ENCODE peak calls at places on chromosomes 4 and X, in eight cellular contexts. H is WERI-Rb-1, P is WTC11, J is left ventricle myocardium inferior, R is neural progenitor cell, T is fibroblast of mammary gland, K is OCI-LY7, W is NB4. A is an unnamed sample.

GRCh38 chr4:43394976-43395375 is 502.5 kb downstream of the GRXCR1 start:
- DNase-seq in H (no peak), P (no peak), J (no peak), R (no peak), T (peak; percentile 58), K (no peak), W (no peak), A (no peak)

GRCh38 chrX:9706426-9706825 is 59.2 kb downstream of the GPR143 start:
- DNase-seq in H (no peak), P (no peak), J (no peak), R (peak; percentile 5), T (no peak), K (no peak), W (no peak), A (no peak)

GRCh38 chr4:8922481-8922880 is 50.8 kb upstream of the HMX1 start:
- DNase-seq in H (no peak), P (no peak), J (no peak), R (no peak), T (no peak), K (no peak), W (no peak), A (no peak)

GRCh38 chrX:21734175-21734574 is 23.7 kb downstream of the SMPX start:
- DNase-seq in H (no peak), P (no peak), J (no peak), R (no peak), T (no peak), K (no peak), W (no peak), A (no peak)

GRCh38 chr4:162201673-162202072 is 37.9 kb upstream of the FSTL5 start:
- DNase-seq in H (no peak), P (no peak), J (no peak), R (no peak), T (no peak), K (no peak), W (no peak), A (no peak)

GRCh38 chrX:103919336-103919682 is 43.1 kb upstream of the TMSB15B start:
- DNase-seq in H (peak; percentile 28), P (no peak), J (no peak), R (no peak), T (peak; percentile 49), K (peak; percentile 73), W (peak; percentile 15), A (peak; percentile 23)

GRCh38 chrX:130995351-130995967 is 62.7 kb upstream of the ARHGAP36 start:
- DNase-seq in H (no peak), P (no peak), J (no peak), R (no peak), T (no peak), K (no peak), W (no peak), A (no peak)

GRCh38 chrX:67543818-67544217 is at the start of gene AR:
- DNase-seq in H (no peak), P (peak; percentile 74), J (peak; percentile 72), R (peak; percentile 84), T (peak; percentile 66), K (no peak), W (no peak), A (no peak)

GRCh38 chrX:153878969-153879653 is 6.9 kb downstream of the L1CAM start:
- DNase-seq in H (peak; percentile 92), P (peak; percentile 54), J (no peak), R (peak; percentile 60), T (no peak), K (no peak), W (peak; percentile 79), A (peak; percentile 52)

GRCh38 chr4:14110407-14110806 is 482.9 kb upstream of the BOD1L1 start:
- DNase-seq in H (no peak), P (no peak), J (no peak), R (no peak), T (peak; percentile 86), K (no peak), W (no peak), A (no peak)

GRCh38 chr4:84031401-84031800 is 467.7 kb downstream of the NKX6-1 start:
- DNase-seq in H (peak; percentile 9), P (no peak), J (no peak), R (no peak), T (no peak), K (no peak), W (peak; percentile 68), A (no peak)

GRCh38 chr4:17814140-17814539 is 3.4 kb downstream of the NCAPG start:
- DNase-seq in H (no peak), P (no peak), J (no peak), R (no peak), T (peak; percentile 64), K (no peak), W (peak; percentile 62), A (no peak)

GRCh38 chrX:96837808-96838207 is 45.9 kb upstream of the RPA4 start:
- DNase-seq in H (no peak), P (no peak), J (no peak), R (no peak), T (peak; percentile 10), K (no peak), W (no peak), A (no peak)

GRCh38 chrX:84046403-84046984 is 141.5 kb downstream of the RPS6KA6 start:
- DNase-seq in H (peak; percentile 12), P (peak; percentile 19), J (no peak), R (peak; percentile 15), T (peak; percentile 37), K (peak; percentile 15), W (peak; percentile 33), A (peak; percentile 16)

GRCh38 chrX:140918398-140919043 is 83.9 kb upstream of the SPANXB1 start:
- DNase-seq in H (peak; percentile 6), P (peak; percentile 33), J (no peak), R (peak; percentile 73), T (peak; percentile 71), K (peak; percentile 71), W (peak; percentile 61), A (peak; percentile 5)

GRCh38 chr4:121943941-121944340 is 7.9 kb downstream of the TRPC3 start:
- DNase-seq in H (peak; percentile 38), P (peak; percentile 83), J (no peak), R (peak; percentile 53), T (no peak), K (peak; percentile 32), W (peak; percentile 13), A (peak; percentile 24)

GRCh38 chr4:5960197-5960880 is 57.9 kb downstream of the C4orf50 start:
- DNase-seq in H (no peak), P (no peak), J (no peak), R (no peak), T (no peak), K (no peak), W (no peak), A (no peak)

GRCh38 chr4:71429962-71430361 is 91.1 kb downstream of the SLC4A4 start:
- DNase-seq in H (no peak), P (no peak), J (no peak), R (no peak), T (no peak), K (no peak), W (no peak), A (no peak)
- TF ChIP-seq CTCF in H (no peak), P (no peak), J (no peak), R (no peak), T (no peak), K (no peak), W (no peak), A (no peak)

DNA sequence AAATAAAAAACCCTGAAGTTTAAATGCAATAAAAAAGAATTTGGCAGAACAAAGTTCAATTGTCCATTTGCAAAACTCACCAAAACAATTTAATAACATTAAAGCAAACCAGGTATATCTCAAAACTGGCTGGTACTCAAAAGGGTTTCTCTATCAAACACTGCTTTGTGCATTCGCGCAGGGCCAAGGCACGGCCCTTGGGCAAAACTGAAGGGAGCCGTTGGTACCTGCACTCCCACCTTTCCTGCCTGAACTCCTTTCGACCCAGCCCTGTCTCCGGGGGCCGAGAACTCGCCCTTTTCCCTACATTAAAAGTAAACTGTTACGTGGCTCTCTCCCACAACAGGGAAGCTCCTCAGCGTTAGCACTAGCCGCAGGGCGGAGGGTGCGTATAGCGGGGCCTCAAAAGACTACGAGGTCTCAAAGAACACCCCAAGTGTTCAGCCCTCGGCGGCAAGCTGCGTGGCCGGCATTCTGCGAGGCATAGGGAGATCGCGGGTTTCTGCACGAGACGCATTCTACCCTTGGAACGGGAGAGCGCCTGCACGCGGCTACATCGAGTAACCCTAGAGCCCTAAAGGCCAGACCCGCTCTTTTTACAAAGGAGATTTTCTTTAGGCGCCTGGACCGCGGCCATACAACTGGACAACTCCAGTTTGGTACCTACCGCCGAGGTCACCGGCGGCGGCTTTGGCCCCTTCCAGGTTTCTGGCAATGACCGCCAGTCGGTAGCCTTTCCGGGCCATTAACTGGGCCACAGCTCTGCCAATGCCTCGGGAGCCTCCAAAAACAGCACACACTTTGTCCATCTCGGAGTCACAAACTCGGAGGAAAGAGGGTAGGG is 552 bp downstream of the CBR4 start:
- DNase-seq in H (peak; percentile 82), P (peak; percentile 58), J (peak; percentile 67), R (peak; percentile 82), T (peak; percentile 65), K (peak; percentile 80), W (peak; percentile 77), A (peak; percentile 41)
- TF ChIP-seq CTCF in H (peak; percentile 58), P (no peak), J (no peak), R (peak; percentile 49), T (no peak), K (peak; percentile 71), W (no peak), A (peak; percentile 28)

GRCh38 chr4:38026138-38026740 is 66.0 kb downstream of the PTTG2 start:
- DNase-seq in H (no peak), P (no peak), J (no peak), R (no peak), T (no peak), K (no peak), W (no peak), A (no peak)

GRCh38 chr4:38024203-38024504 is 64.0 kb downstream of the PTTG2 start:
- DNase-seq in H (no peak), P (no peak), J (no peak), R (no peak), T (no peak), K (no peak), W (no peak), A (no peak)

GRCh38 chr4:38023347-38024202 is 63.4 kb downstream of the PTTG2 start:
- DNase-seq in H (no peak), P (no peak), J (no peak), R (no peak), T (no peak), K (no peak), W (no peak), A (no peak)

GRCh38 chr4:38028556-38028955 is 68.4 kb downstream of the PTTG2 start:
- DNase-seq in H (no peak), P (no peak), J (no peak), R (no peak), T (peak; percentile 41), K (no peak), W (no peak), A (no peak)

DNA sequence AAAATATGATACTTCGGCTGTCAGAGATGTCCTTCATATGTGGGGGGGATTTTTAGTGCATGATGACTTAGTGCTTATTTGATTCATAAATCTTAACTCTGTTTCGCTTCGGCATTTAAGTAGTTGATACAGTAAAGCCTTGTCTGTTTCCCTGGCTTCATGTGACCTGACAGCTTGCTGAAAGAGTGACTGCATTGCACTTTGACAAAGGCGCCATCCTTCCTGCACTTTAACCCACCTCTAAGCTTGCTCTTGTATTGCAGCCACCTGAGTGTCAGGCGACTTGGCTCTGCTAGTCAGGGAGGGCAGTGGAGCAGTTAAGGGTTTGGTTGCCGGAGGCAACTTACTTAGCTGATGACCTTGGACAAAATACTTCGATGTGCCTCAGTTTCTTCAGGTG is 65.5 kb downstream of the PTTG2 start:
- DNase-seq in H (no peak), P (no peak), J (no peak), R (no peak), T (no peak), K (no peak), W (no peak), A (no peak)
- TF ChIP-seq CTCF in H (no peak), P (no peak), J (no peak), R (no peak), T (no peak), K (no peak), W (no peak), A (no peak)

GRCh38 chr4:148044889-148045352 is 313.0 kb downstream of the ARHGAP10 start:
- DNase-seq in H (no peak), P (no peak), J (no peak), R (no peak), T (no peak), K (peak; percentile 46), W (peak; percentile 11), A (peak; percentile 46)
- TF ChIP-seq CTCF in H (peak; percentile 44), P (no peak), J (peak; percentile 37), R (peak; percentile 10), T (peak; percentile 10), K (peak; percentile 63), W (no peak), A (peak; percentile 13)

A was measured in GM10248.